ENCODE peak calls at places on chromosome 17, in six cellular contexts. E is esophagus squamous epithelium, U is choroid plexus epithelial cell, D is neural progenitor cell, B is GM10248, J is lower lobe of right lung. X is an unnamed sample.

GRCh38 chr17:43723697-43724359 is 34.8 kb downstream of the SOST start:
- DNase-seq in B (no peak), D (no peak), E (no peak), U (peak; percentile 72), J (no peak), X (no peak)

GRCh38 chr17:40791808-40792436 is 7.8 kb downstream of the KRT28 start:
- DNase-seq in B (no peak), U (peak; percentile 68), J (no peak), E (no peak), D (peak; percentile 52), X (no peak)

GRCh38 chr17:66580178-66580577 is 254.7 kb upstream of the CACNG5 start:
- DNase-seq in U (peak; percentile 80), D (peak; percentile 67), J (peak; percentile 58), E (no peak), B (no peak), X (no peak)

GRCh38 chr17:6642592-6642991 is 1.7 kb downstream of the TXNDC17 start:
- DNase-seq in D (no peak), U (no peak), J (no peak), B (no peak), E (no peak), X (no peak)

GRCh38 chr17:17044846-17045561 is 2.7 kb downstream of the MPRIP start:
- DNase-seq in D (no peak), B (no peak), E (no peak), U (peak; percentile 77), J (no peak), X (peak; percentile 17)

GRCh38 chr17:27996157-27997043 is 46.1 kb upstream of the NLK start:
- DNase-seq in E (no peak), B (no peak), U (no peak), J (no peak), D (no peak), X (no peak)

GRCh38 chr17:9860851-9861250 is 35.1 kb downstream of the GLP2R start:
- DNase-seq in B (no peak), U (no peak), E (no peak), D (no peak), J (no peak), X (no peak)

GRCh38 chr17:4475463-4475862 is 23.2 kb upstream of the SPNS2 start:
- DNase-seq in D (no peak), E (no peak), B (no peak), J (no peak), U (no peak), X (no peak)

GRCh38 chr17:70855401-70856054 is 686.2 kb downstream of the KCNJ2 start:
- DNase-seq in E (no peak), D (no peak), J (no peak), B (no peak), U (peak; percentile 78), X (no peak)

GRCh38 chr17:66351053-66351452 is 48.6 kb downstream of the PRKCA start:
- DNase-seq in U (no peak), B (no peak), E (no peak), J (peak; percentile 79), D (no peak), X (no peak)

GRCh38 chr17:16477255-16477654 is 14.7 kb downstream of the LRRC75A start:
- DNase-seq in E (no peak), J (no peak), U (peak; percentile 83), B (no peak), D (no peak), X (no peak)

GRCh38 chr17:9987779-9988585 is 82.9 kb upstream of the RCVRN start:
- DNase-seq in D (peak; percentile 59), J (peak; percentile 54), B (peak; percentile 71), U (peak; percentile 31), E (no peak), X (peak; percentile 33)

GRCh38 chr17:2853111-2853721 is 57.0 kb downstream of the RAP1GAP2 start:
- DNase-seq in U (peak; percentile 22), J (peak; percentile 58), D (peak; percentile 72), B (no peak), E (no peak), X (peak; percentile 21)

GRCh38 chr17:66518677-66519076 is 216.3 kb downstream of the PRKCA start:
- DNase-seq in B (no peak), E (no peak), U (no peak), J (no peak), D (peak; percentile 26), X (no peak)

DNA sequence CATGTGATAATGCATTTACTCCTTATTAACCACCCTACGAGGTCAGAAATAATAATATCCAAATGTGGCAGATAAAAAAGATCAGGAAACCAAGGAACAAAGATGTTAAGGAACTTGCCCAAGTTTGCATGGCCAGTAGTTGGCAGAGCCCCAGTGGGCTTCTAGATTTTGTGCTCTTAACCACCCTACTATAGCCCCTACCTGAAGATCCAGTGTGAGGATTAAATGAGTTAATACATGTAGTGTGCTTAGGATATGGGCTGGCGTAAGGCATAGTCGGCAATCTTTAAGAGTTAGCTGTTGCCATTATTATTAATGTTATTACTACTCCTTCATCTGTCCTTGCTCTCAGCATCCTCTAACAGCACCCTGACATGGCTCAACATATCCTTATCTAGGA is 153.4 kb downstream of the SDK2 start:
- DNase-seq in J (no peak), B (no peak), U (no peak), E (no peak), D (no peak), X (no peak)
- TF ChIP-seq CTCF in J (no peak), B (no peak), U (no peak), E (no peak), D (no peak), X (no peak)

GRCh38 chr17:81143717-81144422 is 21.4 kb upstream of the PVALEF start:
- DNase-seq in E (no peak), D (no peak), U (no peak), J (no peak), B (no peak), X (no peak)

GRCh38 chr17:81147701-81148100 is 17.6 kb upstream of the PVALEF start:
- DNase-seq in E (no peak), J (no peak), U (no peak), D (no peak), B (no peak), X (no peak)

GRCh38 chr17:81142301-81143199 is 22.8 kb upstream of the PVALEF start:
- DNase-seq in B (peak; percentile 83), U (peak; percentile 80), D (peak; percentile 88), J (peak; percentile 88), E (no peak), X (peak; percentile 82)

GRCh38 chr17:81143200-81143527 is 22.1 kb upstream of the PVALEF start:
- DNase-seq in J (no peak), E (no peak), B (no peak), D (no peak), U (no peak), X (no peak)

GRCh38 chr17:81144423-81144781 is 20.9 kb upstream of the PVALEF start:
- DNase-seq in D (no peak), U (no peak), J (no peak), E (no peak), B (no peak), X (no peak)
- TF ChIP-seq CTCF in D (no peak), U (no peak), J (no peak), E (no peak), B (no peak), X (no peak)

DNA sequence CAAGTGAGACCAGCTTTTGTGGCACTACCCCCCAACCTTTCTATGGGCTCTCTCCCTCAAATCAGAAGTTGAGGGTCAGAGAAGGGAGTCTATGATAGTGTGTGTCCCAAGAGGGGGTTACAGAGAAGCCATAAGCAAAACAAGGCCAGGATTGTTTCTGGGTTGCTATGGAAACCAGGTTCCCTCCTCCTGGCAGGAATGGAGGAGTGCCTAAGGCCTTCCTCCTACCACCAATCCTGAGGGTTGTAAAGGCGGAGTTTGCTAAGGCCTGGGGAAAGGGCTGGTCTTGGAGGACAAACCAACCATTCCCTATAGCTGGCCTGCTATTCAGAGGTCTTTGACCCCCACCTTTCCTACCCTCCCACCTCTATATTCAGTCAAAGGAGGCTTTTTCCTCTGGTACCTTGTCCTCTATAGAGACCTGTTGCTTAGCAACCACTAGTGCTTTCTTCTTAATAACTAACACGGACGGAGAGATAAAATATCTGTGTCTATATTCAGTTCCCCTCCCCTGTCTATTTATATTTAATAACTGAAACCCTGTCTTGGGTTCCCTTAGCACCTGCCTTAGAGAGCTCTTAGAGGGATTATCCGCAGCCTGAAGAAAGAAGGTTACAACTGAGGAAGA is 43.4 kb downstream of the NEUROD2 start:
- DNase-seq in E (no peak), U (no peak), D (peak; percentile 72), B (no peak), J (no peak), X (no peak)
- TF ChIP-seq CTCF in E (no peak), U (no peak), D (no peak), B (no peak), J (no peak), X (no peak)

DNA sequence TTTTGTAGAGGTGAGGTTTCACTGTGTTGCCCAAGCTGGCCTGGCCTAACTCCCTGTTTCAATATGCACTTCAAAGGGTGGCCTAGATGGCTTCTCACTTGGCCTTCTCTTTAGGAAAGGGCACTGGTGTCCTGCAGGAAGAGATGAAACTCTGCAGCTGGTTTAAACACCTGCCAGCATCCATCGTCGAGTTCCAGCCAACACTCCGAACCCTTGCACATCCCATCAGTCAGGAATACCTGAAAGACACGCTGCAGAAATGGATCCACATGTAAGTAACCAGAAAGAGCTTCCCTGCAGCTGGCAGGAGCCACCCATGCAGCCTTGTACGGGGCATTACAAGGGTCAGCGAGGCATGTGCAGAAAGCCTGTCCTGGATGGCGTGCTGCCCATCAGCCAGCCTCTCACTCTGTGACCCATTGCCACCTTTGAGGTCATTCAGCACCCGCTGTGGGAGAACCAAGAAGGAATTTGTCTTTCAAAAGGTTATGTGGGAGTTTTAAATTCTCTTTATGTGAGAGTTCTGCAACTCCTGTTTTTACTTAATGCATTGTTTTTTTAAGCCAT is 7.0 kb downstream of the COG1 start:
- DNase-seq in D (no peak), E (no peak), B (no peak), U (no peak), J (no peak), X (no peak)
- TF ChIP-seq CTCF in D (no peak), E (no peak), B (no peak), U (no peak), J (no peak), X (no peak)